ENCODE peak calls at places on chromosome 7, in six cellular contexts. J is upper lobe of left lung, G is K562, D is GM12878, C is A549, M is HepG2. O is an unnamed sample.

GRCh38 chr7:87984088-87984487 is 50.0 kb downstream of the ADAM22 start:
- ATAC-seq in J (no peak), G (no peak), D (no peak), C (no peak), M (no peak), O (no peak)

GRCh38 chr7:72313906-72314305 is 98.2 kb downstream of the CALN1 start:
- ATAC-seq in J (no peak), G (no peak), D (no peak), C (no peak), M (no peak), O (no peak)

GRCh38 chr7:34060548-34060947 is 155.2 kb downstream of the BMPER start:
- ATAC-seq in J (peak), G (no peak), D (no peak), C (peak), M (no peak), O (no peak)

GRCh38 chr7:51146816-51147586 is 169.6 kb downstream of the COBL start:
- ATAC-seq in J (no peak), G (no peak), D (no peak), C (no peak), M (no peak), O (no peak)

GRCh38 chr7:74501298-74501697 is 47.6 kb downstream of the GTF2IRD1 start:
- ATAC-seq in J (no peak), G (no peak), D (no peak), C (no peak), M (no peak), O (peak)

GRCh38 chr7:117273325-117274292 is 49.2 kb downstream of the WNT2 start:
- ATAC-seq in J (no peak), G (no peak), D (no peak), C (no peak), M (no peak), O (no peak)

GRCh38 chr7:129390314-129390713 is 43.9 kb upstream of the STRIP2 start:
- ATAC-seq in J (no peak), G (no peak), D (no peak), C (no peak), M (no peak), O (no peak)

GRCh38 chr7:13742126-13742525 is 247.3 kb downstream of the ETV1 start:
- ATAC-seq in J (peak), G (no peak), D (no peak), C (no peak), M (no peak), O (no peak)

GRCh38 chr7:33286521-33286920 is 157.2 kb downstream of the BBS9 start:
- ATAC-seq in J (no peak), G (no peak), D (no peak), C (no peak), M (no peak), O (no peak)

GRCh38 chr7:26070290-26070689 is 81.7 kb upstream of the NFE2L3 start:
- ATAC-seq in J (no peak), G (no peak), D (no peak), C (no peak), M (no peak), O (no peak)

GRCh38 chr7:112089551-112089950 is 116.6 kb downstream of the DOCK4 start:
- ATAC-seq in J (no peak), G (no peak), D (no peak), C (no peak), M (no peak), O (no peak)

GRCh38 chr7:10076661-10077300 is 896.9 kb upstream of the PHF14 start:
- ATAC-seq in J (no peak), G (no peak), D (no peak), C (no peak), M (no peak), O (no peak)

GRCh38 chr7:119737390-119737789 is 535.6 kb upstream of the KCND2 start:
- ATAC-seq in J (no peak), G (no peak), D (no peak), C (no peak), M (no peak), O (no peak)

GRCh38 chr7:30505174-30505697 is 607 bp upstream of the GGCT start:
- ATAC-seq in J (peak), G (peak), D (no peak), C (peak), M (peak), O (no peak)

DNA sequence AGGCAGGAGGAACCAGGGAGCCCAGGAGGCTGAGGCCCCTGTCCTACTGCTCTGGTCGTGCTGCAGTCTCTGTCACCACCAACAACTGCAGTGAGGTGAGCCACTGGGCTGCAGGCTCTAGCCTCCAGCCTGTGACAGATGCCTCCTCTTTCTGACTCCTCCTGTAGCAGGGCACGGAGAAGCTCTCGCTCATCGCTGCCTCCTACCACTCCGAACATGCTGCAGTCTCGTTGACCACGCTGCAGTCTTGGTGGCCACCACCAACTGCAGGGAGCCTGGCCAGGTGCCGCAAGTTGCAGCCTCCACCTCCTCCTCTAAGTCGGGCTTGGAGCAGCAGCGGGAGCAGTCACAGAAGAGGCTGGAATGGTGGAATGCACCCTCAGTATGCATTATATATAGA is 22.1 kb upstream of the VOPP1 start:
- ATAC-seq in J (no peak), G (no peak), D (no peak), C (no peak), M (peak), O (no peak)
- TF ChIP-seq EP300 in J (no peak), G (no peak), D (no peak), C (no peak), M (no peak), O (no peak)

GRCh38 chr7:149202831-149203231 is 7.5 kb downstream of the ZNF282 start:
- ATAC-seq in J (peak), G (no peak), D (no peak), C (no peak), M (no peak), O (no peak)
- TF ChIP-seq EP300 in J (no peak), G (no peak), D (no peak), C (no peak), M (no peak), O (no peak)

GRCh38 chr7:133003052-133003910 is 78.6 kb downstream of the CHCHD3 start:
- ATAC-seq in J (no peak), G (no peak), D (peak), C (no peak), M (no peak), O (no peak)
- TF ChIP-seq EP300 in J (no peak), G (no peak), D (no peak), C (no peak), M (no peak), O (no peak)

GRCh38 chr7:95598511-95598910 is 2.2 kb upstream of the PDK4 start:
- ATAC-seq in J (no peak), G (no peak), D (no peak), C (no peak), M (no peak), O (no peak)

GRCh38 chr7:95599069-95599468 is 2.8 kb upstream of the PDK4 start:
- ATAC-seq in J (no peak), G (no peak), D (no peak), C (no peak), M (no peak), O (no peak)

GRCh38 chr7:95594185-95594584 is 2.1 kb downstream of the PDK4 start:
- ATAC-seq in J (no peak), G (no peak), D (no peak), C (no peak), M (no peak), O (no peak)

GRCh38 chr7:95595825-95596182 is 512 bp downstream of the PDK4 start:
- ATAC-seq in J (peak), G (no peak), D (no peak), C (no peak), M (no peak), O (no peak)

DNA sequence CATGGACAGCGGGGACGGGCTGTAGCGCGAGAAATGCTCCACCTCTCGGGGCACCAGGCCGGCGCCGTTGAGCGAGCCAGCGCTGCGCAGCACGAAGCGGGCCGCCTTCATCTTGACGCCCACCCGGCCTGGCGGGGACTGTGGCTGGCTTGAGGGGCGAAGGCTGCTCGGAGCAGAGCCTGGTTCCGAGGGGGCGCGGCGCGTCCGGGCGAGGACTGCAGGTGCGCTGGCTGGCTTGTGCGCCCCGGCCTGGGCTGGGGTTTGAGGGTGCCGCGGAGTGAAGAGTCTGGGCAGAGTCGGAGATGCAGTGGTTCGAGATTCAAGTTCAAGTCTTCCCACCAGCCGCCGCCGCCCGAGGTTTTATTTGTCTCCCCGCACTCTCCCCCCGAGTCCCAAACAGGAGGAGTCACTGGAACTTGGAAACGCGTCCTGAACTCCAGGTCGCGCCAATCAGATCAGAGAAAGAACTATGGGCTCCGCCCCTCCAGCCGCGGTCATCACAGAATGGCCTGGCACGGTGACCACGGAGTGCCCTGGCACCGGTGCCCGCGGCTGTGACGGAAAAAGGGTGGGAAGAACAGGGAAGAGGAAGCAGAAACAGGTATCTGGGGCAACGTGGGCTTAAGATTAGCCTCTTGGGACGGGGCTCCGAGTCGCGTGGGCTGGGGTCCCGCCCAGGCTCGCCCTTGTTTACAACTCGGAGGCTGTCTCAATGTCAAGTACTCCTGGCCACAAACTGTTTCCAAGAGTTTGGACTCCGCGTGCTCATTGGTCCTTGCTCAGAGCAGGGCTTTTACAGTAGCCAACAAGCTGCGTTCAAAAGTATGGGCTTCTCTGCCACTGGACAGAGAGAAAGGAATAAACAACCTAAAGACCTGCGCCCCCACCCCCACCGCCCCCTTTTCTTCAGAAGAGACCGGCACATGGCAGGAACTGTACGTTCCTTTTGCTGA is at the start of gene PDK4:
- ATAC-seq in J (peak), G (peak), D (peak), C (peak), M (peak), O (peak)
- TF ChIP-seq EP300 in J (peak), G (no peak), D (no peak), C (no peak), M (no peak), O (peak)

GRCh38 chr7:101059620-101059942 is 25.7 kb upstream of the TRIM56 start:
- ATAC-seq in J (no peak), G (peak), D (no peak), C (peak), M (no peak), O (no peak)
- TF ChIP-seq EP300 in J (no peak), G (no peak), D (no peak), C (no peak), M (no peak), O (no peak)

GRCh38 chr7:5695709-5696345 is 85.6 kb downstream of the RNF216 start:
- ATAC-seq in J (peak), G (no peak), D (no peak), C (no peak), M (no peak), O (peak)
- TF ChIP-seq EP300 in J (no peak), G (no peak), D (no peak), C (no peak), M (no peak), O (peak)

GRCh38 chr7:7970113-7970619 is 1.6 kb downstream of the GLCCI1 start:
- ATAC-seq in J (no peak), G (no peak), D (no peak), C (no peak), M (no peak), O (no peak)

GRCh38 chr7:7969306-7970112 is 913 bp downstream of the GLCCI1 start:
- ATAC-seq in J (no peak), G (no peak), D (peak), C (peak), M (peak), O (peak)

GRCh38 chr7:7970620-7971307 is 2.2 kb downstream of the GLCCI1 start:
- ATAC-seq in J (no peak), G (no peak), D (peak), C (no peak), M (no peak), O (no peak)

GRCh38 chr7:7967909-7968543 is 570 bp upstream of the GLCCI1 start:
- ATAC-seq in J (no peak), G (no peak), D (no peak), C (no peak), M (no peak), O (no peak)

DNA sequence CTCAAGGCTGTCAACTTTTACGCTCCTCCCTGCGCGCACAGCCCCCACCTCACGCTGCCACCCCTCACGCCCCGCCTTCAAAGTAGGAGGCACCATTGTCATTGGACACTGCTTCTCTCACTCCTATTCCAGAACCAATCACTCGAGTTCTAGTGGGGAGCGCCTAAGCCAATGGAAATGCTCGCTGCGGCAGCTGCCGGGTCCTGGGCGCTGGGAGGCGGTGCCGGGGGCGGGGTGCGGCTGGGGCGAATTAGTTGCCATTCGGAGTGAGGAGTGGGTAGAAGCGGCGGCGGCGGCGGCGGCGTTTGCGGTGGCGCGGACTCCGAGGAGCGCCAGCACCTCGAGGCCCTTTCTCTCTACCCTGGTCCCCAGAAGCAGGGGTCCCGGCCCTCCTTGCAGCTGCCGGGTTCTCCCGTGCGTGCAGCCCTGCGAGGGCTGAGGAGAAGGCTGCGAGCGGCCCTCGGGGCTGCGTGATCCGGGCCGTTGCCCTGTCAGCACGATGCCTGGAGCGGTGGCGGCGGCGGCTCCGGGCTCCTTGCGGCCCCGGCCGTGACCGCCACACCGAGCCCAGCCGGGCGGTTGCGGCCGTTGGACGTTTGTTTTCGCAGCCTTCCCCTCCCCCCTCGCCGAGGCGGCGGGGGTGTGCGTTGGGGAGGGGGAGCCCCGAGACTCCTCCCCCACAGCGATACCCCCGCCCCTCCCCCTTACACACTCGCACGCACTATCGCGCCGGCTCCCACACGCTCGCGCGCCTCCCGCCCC is at the start of gene GLCCI1:
- ATAC-seq in J (peak), G (peak), D (peak), C (peak), M (peak), O (peak)
- TF ChIP-seq EP300 in J (no peak), G (no peak), D (peak), C (no peak), M (no peak), O (no peak)

GRCh38 chr7:54663603-54664234 is 95.3 kb downstream of the SEC61G start:
- ATAC-seq in J (peak), G (no peak), D (no peak), C (peak), M (peak), O (no peak)

GRCh38 chr7:54662701-54663100 is 96.3 kb downstream of the SEC61G start:
- ATAC-seq in J (no peak), G (no peak), D (no peak), C (no peak), M (no peak), O (no peak)

GRCh38 chr7:54663186-54663585 is 95.8 kb downstream of the SEC61G start:
- ATAC-seq in J (no peak), G (no peak), D (no peak), C (no peak), M (no peak), O (no peak)

GRCh38 chr7:54664235-54665228 is 94.5 kb downstream of the SEC61G start:
- ATAC-seq in J (peak), G (peak), D (peak), C (peak), M (peak), O (peak)
- TF ChIP-seq EP300 in J (no peak), G (no peak), D (no peak), C (no peak), M (no peak), O (no peak)

GRCh38 chr7:22822486-22823141 is at the start of gene TOMM7:
- ATAC-seq in J (peak), G (peak), D (peak), C (peak), M (peak), O (peak)
- TF ChIP-seq EP300 in J (no peak), G (no peak), D (no peak), C (no peak), M (no peak), O (no peak)

O was measured in gastroesophageal sphincter.